ENCODE peak calls at places on chromosomes 11 and 22, in ten cellular contexts. One of them, this sample, is unnamed.

GRCh38 chr22:30573594-30574094 is 821 bp downstream of the GAL3ST1 start:
- DNase-seq in chondrocyte: no peak
- DNase-seq in neural crest cell: no peak
- DNase-seq in HFFc6: no peak
- DNase-seq in heart left ventricle: no peak
- DNase-seq in heart right ventricle: no peak
- DNase-seq in H4: no peak
- DNase-seq in NCI-H1417 treated with DMSO at 0.1 percent for 48 hours: no peak
- DNase-seq in nucleus accumbens: no peak
- DNase-seq in EH: no peak
- DNase-seq in this sample: no peak

GRCh38 chr11:59791639-59792038 is 18.9 kb downstream of the MRPL16 start:
- DNase-seq in HFFc6: no peak
- DNase-seq in nucleus accumbens: no peak
- DNase-seq in EH: peak; percentile 44
- DNase-seq in H4: no peak
- DNase-seq in chondrocyte: no peak
- DNase-seq in heart left ventricle: no peak
- DNase-seq in heart right ventricle: no peak
- DNase-seq in NCI-H1417 treated with DMSO at 0.1 percent for 48 hours: no peak
- DNase-seq in neural crest cell: no peak
- DNase-seq in this sample: no peak

GRCh38 chr22:36343720-36344105 is 44.1 kb downstream of the MYH9 start:
- DNase-seq in heart left ventricle: no peak
- DNase-seq in neural crest cell: no peak
- DNase-seq in chondrocyte: no peak
- DNase-seq in H4: no peak
- DNase-seq in HFFc6: no peak
- DNase-seq in EH: no peak
- DNase-seq in NCI-H1417 treated with DMSO at 0.1 percent for 48 hours: no peak
- DNase-seq in nucleus accumbens: no peak
- DNase-seq in heart right ventricle: no peak
- DNase-seq in this sample: no peak

GRCh38 chr11:725624-726202 is 19.7 kb downstream of the EPS8L2 start:
- DNase-seq in neural crest cell: no peak
- DNase-seq in H4: no peak
- DNase-seq in nucleus accumbens: no peak
- DNase-seq in heart left ventricle: no peak
- DNase-seq in EH: no peak
- DNase-seq in chondrocyte: no peak
- DNase-seq in heart right ventricle: no peak
- DNase-seq in NCI-H1417 treated with DMSO at 0.1 percent for 48 hours: no peak
- DNase-seq in HFFc6: no peak
- DNase-seq in this sample: no peak

GRCh38 chr11:69127091-69127850 is 28.5 kb upstream of the SMIM38 start:
- DNase-seq in heart right ventricle: peak; percentile 48
- DNase-seq in nucleus accumbens: no peak
- DNase-seq in NCI-H1417 treated with DMSO at 0.1 percent for 48 hours: no peak
- DNase-seq in chondrocyte: no peak
- DNase-seq in EH: no peak
- DNase-seq in heart left ventricle: no peak
- DNase-seq in neural crest cell: no peak
- DNase-seq in HFFc6: no peak
- DNase-seq in H4: no peak
- DNase-seq in this sample: no peak

GRCh38 chr11:72316984-72317383 is 73.0 kb upstream of the PHOX2A start:
- DNase-seq in EH: no peak
- DNase-seq in neural crest cell: no peak
- DNase-seq in heart left ventricle: no peak
- DNase-seq in chondrocyte: no peak
- DNase-seq in H4: no peak
- DNase-seq in HFFc6: no peak
- DNase-seq in nucleus accumbens: no peak
- DNase-seq in heart right ventricle: no peak
- DNase-seq in NCI-H1417 treated with DMSO at 0.1 percent for 48 hours: no peak
- DNase-seq in this sample: no peak

GRCh38 chr22:37492428-37493344 is 6.5 kb upstream of the MFNG start:
- DNase-seq in nucleus accumbens: no peak
- DNase-seq in neural crest cell: no peak
- DNase-seq in H4: peak; percentile 41
- DNase-seq in heart right ventricle: no peak
- DNase-seq in EH: peak; percentile 68
- DNase-seq in HFFc6: peak; percentile 63
- DNase-seq in NCI-H1417 treated with DMSO at 0.1 percent for 48 hours: no peak
- DNase-seq in chondrocyte: no peak
- DNase-seq in heart left ventricle: no peak
- DNase-seq in this sample: peak; percentile 59

GRCh38 chr11:77724639-77725038 is 87.0 kb upstream of the CLNS1A start:
- DNase-seq in neural crest cell: no peak
- DNase-seq in heart right ventricle: no peak
- DNase-seq in H4: no peak
- DNase-seq in NCI-H1417 treated with DMSO at 0.1 percent for 48 hours: no peak
- DNase-seq in nucleus accumbens: no peak
- DNase-seq in heart left ventricle: no peak
- DNase-seq in HFFc6: no peak
- DNase-seq in EH: no peak
- DNase-seq in chondrocyte: no peak
- DNase-seq in this sample: no peak

GRCh38 chr22:22932512-22932941 is 44.9 kb downstream of the IGLL5 start:
- DNase-seq in H4: no peak
- DNase-seq in heart left ventricle: no peak
- DNase-seq in nucleus accumbens: no peak
- DNase-seq in neural crest cell: no peak
- DNase-seq in heart right ventricle: no peak
- DNase-seq in HFFc6: no peak
- DNase-seq in EH: no peak
- DNase-seq in NCI-H1417 treated with DMSO at 0.1 percent for 48 hours: no peak
- DNase-seq in chondrocyte: peak; percentile 90
- DNase-seq in this sample: no peak

GRCh38 chr11:60984149-60984548 is 12.7 kb downstream of the CD6 start:
- DNase-seq in EH: no peak
- DNase-seq in HFFc6: no peak
- DNase-seq in neural crest cell: no peak
- DNase-seq in NCI-H1417 treated with DMSO at 0.1 percent for 48 hours: no peak
- DNase-seq in heart left ventricle: no peak
- DNase-seq in chondrocyte: peak; percentile 19
- DNase-seq in nucleus accumbens: no peak
- DNase-seq in heart right ventricle: no peak
- DNase-seq in H4: no peak
- DNase-seq in this sample: no peak

GRCh38 chr11:122853971-122854446 is 15.7 kb downstream of the CRTAM start:
- DNase-seq in HFFc6: peak; percentile 81
- DNase-seq in heart right ventricle: no peak
- DNase-seq in EH: peak; percentile 84
- DNase-seq in nucleus accumbens: no peak
- DNase-seq in neural crest cell: peak; percentile 74
- DNase-seq in NCI-H1417 treated with DMSO at 0.1 percent for 48 hours: peak; percentile 18
- DNase-seq in chondrocyte: no peak
- DNase-seq in H4: peak; percentile 71
- DNase-seq in heart left ventricle: no peak
- DNase-seq in this sample: peak; percentile 84

GRCh38 chr22:24330636-24331035 is 60.0 kb downstream of the SPECC1L start:
- DNase-seq in chondrocyte: no peak
- DNase-seq in nucleus accumbens: no peak
- DNase-seq in neural crest cell: no peak
- DNase-seq in heart left ventricle: no peak
- DNase-seq in HFFc6: no peak
- DNase-seq in heart right ventricle: no peak
- DNase-seq in NCI-H1417 treated with DMSO at 0.1 percent for 48 hours: no peak
- DNase-seq in H4: no peak
- DNase-seq in EH: peak; percentile 37
- DNase-seq in this sample: no peak

This sample was measured in IMR-90.